ENCODE peak calls at places on chromosomes 12 and 14, in four cellular contexts. One of them, this sample, is unnamed.

GRCh38 chr12:96047621-96048211 is 12.3 kb upstream of the LTA4H start:
- DNase-seq in fibroblast of lung: peak; percentile 76
- DNase-seq in aorta: no peak
- DNase-seq in pancreas: no peak
- DNase-seq in this sample: no peak

GRCh38 chr12:69415471-69416275 is 54.5 kb upstream of the FRS2 start:
- DNase-seq in pancreas: no peak
- DNase-seq in fibroblast of lung: peak; percentile 95
- DNase-seq in aorta: peak; percentile 71
- DNase-seq in this sample: no peak

GRCh38 chr12:132445884-132446471 is 44.0 kb upstream of the FBRSL1 start:
- DNase-seq in pancreas: peak; percentile 48
- DNase-seq in fibroblast of lung: peak; percentile 82
- DNase-seq in aorta: no peak
- DNase-seq in this sample: no peak

GRCh38 chr12:10067942-10068341 is 30.8 kb downstream of the CLEC1A start:
- DNase-seq in aorta: no peak
- DNase-seq in pancreas: no peak
- DNase-seq in fibroblast of lung: no peak
- DNase-seq in this sample: no peak

GRCh38 chr12:111413442-111414086 is 7.8 kb downstream of the SH2B3 start:
- DNase-seq in pancreas: peak; percentile 62
- DNase-seq in aorta: no peak
- DNase-seq in fibroblast of lung: peak; percentile 62
- DNase-seq in this sample: peak; percentile 84

GRCh38 chr12:32134144-32134888 is 27.7 kb downstream of the BICD1 start:
- DNase-seq in aorta: no peak
- DNase-seq in fibroblast of lung: peak; percentile 22
- DNase-seq in pancreas: no peak
- DNase-seq in this sample: no peak

GRCh38 chr14:94304243-94304642 is 11.2 kb upstream of the SERPINA10 start:
- DNase-seq in fibroblast of lung: no peak
- DNase-seq in pancreas: no peak
- DNase-seq in aorta: no peak
- DNase-seq in this sample: no peak

GRCh38 chr12:96425973-96426372 is 25.7 kb upstream of the CDK17 start:
- DNase-seq in aorta: no peak
- DNase-seq in fibroblast of lung: peak; percentile 91
- DNase-seq in pancreas: no peak
- DNase-seq in this sample: no peak

GRCh38 chr14:26808407-26808806 is 210.6 kb upstream of the NOVA1 start:
- DNase-seq in aorta: no peak
- DNase-seq in fibroblast of lung: peak; percentile 12
- DNase-seq in pancreas: no peak
- DNase-seq in this sample: no peak

GRCh38 chr14:44154889-44155288 is 352.2 kb downstream of the FSCB start:
- DNase-seq in fibroblast of lung: no peak
- DNase-seq in pancreas: no peak
- DNase-seq in aorta: no peak
- DNase-seq in this sample: no peak

GRCh38 chr12:97837401-97837800 is 374.8 kb downstream of the RMST start:
- DNase-seq in aorta: no peak
- DNase-seq in pancreas: no peak
- DNase-seq in fibroblast of lung: peak; percentile 43
- DNase-seq in this sample: no peak

GRCh38 chr12:24479131-24479530 is 469.8 kb downstream of the BCAT1 start:
- DNase-seq in pancreas: no peak
- DNase-seq in aorta: no peak
- DNase-seq in fibroblast of lung: no peak
- DNase-seq in this sample: no peak

GRCh38 chr12:51270067-51270846 is at the start of gene SMAGP:
- DNase-seq in fibroblast of lung: peak; percentile 34
- DNase-seq in pancreas: peak; percentile 92
- DNase-seq in aorta: peak; percentile 84
- DNase-seq in this sample: peak; percentile 81

GRCh38 chr12:112199136-112199535 is 73.8 kb downstream of the TRAFD1 start:
- DNase-seq in aorta: no peak
- DNase-seq in fibroblast of lung: no peak
- DNase-seq in pancreas: no peak
- DNase-seq in this sample: no peak

GRCh38 chr12:33116284-33116683 is 219.7 kb upstream of the PKP2 start:
- DNase-seq in aorta: no peak
- DNase-seq in fibroblast of lung: no peak
- DNase-seq in pancreas: no peak
- DNase-seq in this sample: no peak

GRCh38 chr12:103626498-103626897 is 39.4 kb downstream of the STAB2 start:
- DNase-seq in fibroblast of lung: peak; percentile 22
- DNase-seq in aorta: no peak
- DNase-seq in pancreas: no peak
- DNase-seq in this sample: peak; percentile 80

GRCh38 chr14:29654910-29655590 is 272.6 kb downstream of the PRKD1 start:
- DNase-seq in fibroblast of lung: peak; percentile 66
- DNase-seq in aorta: no peak
- DNase-seq in pancreas: no peak
- DNase-seq in this sample: no peak

GRCh38 chr12:89247541-89247942 is 104.8 kb downstream of the DUSP6 start:
- DNase-seq in fibroblast of lung: no peak
- DNase-seq in aorta: no peak
- DNase-seq in pancreas: no peak
- DNase-seq in this sample: no peak

GRCh38 chr12:49537709-49538601 is 875 bp upstream of the KCNH3 start:
- DNase-seq in fibroblast of lung: no peak
- DNase-seq in pancreas: peak; percentile 65
- DNase-seq in aorta: peak; percentile 80
- DNase-seq in this sample: no peak

GRCh38 chr12:129719426-129719825 is 184.4 kb downstream of the TMEM132D start:
- DNase-seq in pancreas: no peak
- DNase-seq in aorta: no peak
- DNase-seq in fibroblast of lung: no peak
- DNase-seq in this sample: no peak

GRCh38 chr12:24012528-24012927 is 63.1 kb upstream of the SOX5 start:
- DNase-seq in aorta: no peak
- DNase-seq in pancreas: no peak
- DNase-seq in fibroblast of lung: peak; percentile 26
- DNase-seq in this sample: no peak

GRCh38 chr12:55729592-55730446 is 1.0 kb upstream of the CD63 start:
- DNase-seq in fibroblast of lung: peak; percentile 57
- DNase-seq in pancreas: peak; percentile 93
- DNase-seq in aorta: peak; percentile 96
- DNase-seq in this sample: peak; percentile 96

GRCh38 chr12:86233126-86233525 is 23.1 kb downstream of the MGAT4C start:
- DNase-seq in fibroblast of lung: peak; percentile 15
- DNase-seq in aorta: no peak
- DNase-seq in pancreas: no peak
- DNase-seq in this sample: no peak

GRCh38 chr12:98110516-98110915 is 404.9 kb upstream of the TMPO start:
- DNase-seq in pancreas: no peak
- DNase-seq in aorta: no peak
- DNase-seq in fibroblast of lung: no peak
- DNase-seq in this sample: no peak

GRCh38 chr12:2212971-2213869 is 160.4 kb downstream of the CACNA1C start:
- DNase-seq in aorta: no peak
- DNase-seq in fibroblast of lung: no peak
- DNase-seq in pancreas: no peak
- DNase-seq in this sample: no peak

GRCh38 chr12:44294649-44295048 is 458.8 kb downstream of the TMEM117 start:
- DNase-seq in pancreas: no peak
- DNase-seq in fibroblast of lung: no peak
- DNase-seq in aorta: no peak
- DNase-seq in this sample: no peak

This sample was measured in cardiac septum.